ENCODE peak calls at places on chromosomes 6 and 20, in nine cellular contexts. O, C, L, T, R, Q, D, S and F are unnamed samples.
A peak's percentile ranks its signal among the peaks of the same experiment; 100 is the strongest.

GRCh38 chr6:162615016-162615717 is 112.4 kb downstream of the PRKN start:
- DNase-seq in L (no peak), S (peak; percentile 40), R (no peak), Q (no peak), O (no peak), D (peak; percentile 17), T (peak; percentile 9), C (peak; percentile 14), F (no peak)

GRCh38 chr20:3209946-3210317 is 634 bp downstream of the ITPA start:
- DNase-seq in S (peak; percentile 25), T (no peak), L (no peak), O (no peak), R (no peak), C (peak; percentile 13), Q (no peak), D (no peak), F (no peak)

GRCh38 chr6:19028201-19028600 is 641.1 kb downstream of the RNF144B start:
- DNase-seq in O (no peak), T (no peak), R (no peak), S (no peak), Q (no peak), D (no peak), C (no peak), L (no peak), F (no peak)

GRCh38 chr6:127343753-127344659 is 597 bp upstream of the ECHDC1 start:
- DNase-seq in R (no peak), O (no peak), T (peak; percentile 14), L (no peak), Q (no peak), C (peak; percentile 54), D (no peak), S (peak; percentile 61), F (peak; percentile 17)

GRCh38 chr20:34271961-34272360 is 30.7 kb downstream of the ASIP start:
- DNase-seq in Q (no peak), D (no peak), T (peak; percentile 50), R (no peak), C (peak; percentile 88), O (no peak), L (no peak), S (peak; percentile 83), F (no peak)

GRCh38 chr6:29295623-29296022 is 5.9 kb upstream of the OR14J1 start:
- DNase-seq in S (no peak), T (no peak), Q (no peak), O (no peak), L (no peak), R (no peak), D (no peak), C (no peak), F (no peak)

GRCh38 chr6:123321020-123321419 is 315.7 kb downstream of the TRDN start:
- DNase-seq in S (no peak), R (no peak), L (no peak), T (no peak), D (no peak), C (no peak), O (no peak), Q (no peak), F (no peak)

GRCh38 chr20:37333848-37334318 is 12.1 kb upstream of the SRC start:
- DNase-seq in O (no peak), D (no peak), C (no peak), L (no peak), Q (no peak), T (no peak), S (no peak), R (no peak), F (no peak)

GRCh38 chr6:119172813-119173212 is 94.3 kb upstream of the FAM184A start:
- DNase-seq in Q (no peak), R (no peak), S (peak; percentile 59), T (no peak), O (no peak), C (no peak), D (no peak), L (no peak), F (no peak)

GRCh38 chr6:143427109-143427817 is 23.2 kb downstream of the ADAT2 start:
- DNase-seq in S (peak; percentile 90), C (peak; percentile 86), T (peak; percentile 55), O (peak; percentile 42), Q (peak; percentile 64), L (peak; percentile 79), R (peak; percentile 65), D (peak; percentile 56), F (peak; percentile 51)

GRCh38 chr20:56360133-56360898 is 1.5 kb downstream of the FAM210B start:
- DNase-seq in R (no peak), O (no peak), S (no peak), Q (no peak), D (peak; percentile 20), T (no peak), L (no peak), C (no peak), F (no peak)

GRCh38 chr6:140736227-140736626 is 1361.8 kb upstream of the CITED2 start:
- DNase-seq in O (no peak), D (no peak), T (peak; percentile 71), C (peak; percentile 58), Q (no peak), L (no peak), R (no peak), S (peak; percentile 68), F (no peak)

GRCh38 chr6:121485359-121485809 is 49.9 kb downstream of the GJA1 start:
- DNase-seq in S (peak; percentile 25), T (no peak), L (no peak), D (no peak), Q (no peak), C (peak; percentile 8), R (no peak), O (no peak), F (no peak)

GRCh38 chr20:58361549-58361948 is 27.5 kb upstream of the VAPB start:
- DNase-seq in D (no peak), C (peak; percentile 38), O (no peak), Q (no peak), S (peak; percentile 65), R (no peak), T (no peak), L (no peak), F (no peak)

GRCh38 chr20:18004389-18005031 is 35.7 kb downstream of the MGME1 start:
- DNase-seq in S (peak; percentile 93), R (no peak), D (no peak), T (peak; percentile 62), C (peak; percentile 56), O (no peak), Q (no peak), L (no peak), F (no peak)

DNA sequence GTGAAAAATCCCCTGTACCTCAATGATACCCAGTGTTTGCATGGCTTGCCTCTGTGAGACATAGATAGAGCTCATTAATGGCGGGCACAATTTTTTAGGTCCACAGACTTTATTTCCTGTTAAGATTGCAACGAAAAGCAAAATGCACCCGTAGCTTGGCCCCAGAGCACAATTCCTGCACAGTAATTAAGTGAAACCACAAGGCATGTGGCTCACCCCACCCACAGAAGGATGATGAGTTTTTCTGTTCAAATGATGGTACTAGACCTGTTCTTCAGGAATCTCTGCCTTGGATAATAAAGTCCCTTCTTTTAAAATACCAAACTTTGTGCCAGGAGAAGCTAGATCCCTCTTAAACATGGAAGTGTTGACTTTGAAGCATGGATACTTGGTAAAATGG is 738.1 kb downstream of the QKI start:
- DNase-seq in R (no peak), S (no peak), L (no peak), O (no peak), D (no peak), C (no peak), T (no peak), Q (no peak), F (no peak)
- H3K4me3 ChIP-seq in R (no peak overlapping the region), S (no peak overlapping the region), L (no peak overlapping the region), O (no peak overlapping the region), D (no peak overlapping the region), C (no peak overlapping the region), T (no peak overlapping the region), Q (no peak overlapping the region), F (no peak overlapping the region)

GRCh38 chr6:15451738-15452137 is 205.9 kb downstream of the JARID2 start:
- DNase-seq in S (no peak), R (no peak), Q (no peak), C (no peak), D (no peak), T (no peak), O (no peak), L (no peak), F (no peak)
- H3K4me3 ChIP-seq in S (no peak overlapping the region), R (no peak overlapping the region), Q (no peak overlapping the region), C (no peak overlapping the region), D (no peak overlapping the region), T (no peak overlapping the region), O (no peak overlapping the region), L (no peak overlapping the region), F (no peak overlapping the region)

DNA sequence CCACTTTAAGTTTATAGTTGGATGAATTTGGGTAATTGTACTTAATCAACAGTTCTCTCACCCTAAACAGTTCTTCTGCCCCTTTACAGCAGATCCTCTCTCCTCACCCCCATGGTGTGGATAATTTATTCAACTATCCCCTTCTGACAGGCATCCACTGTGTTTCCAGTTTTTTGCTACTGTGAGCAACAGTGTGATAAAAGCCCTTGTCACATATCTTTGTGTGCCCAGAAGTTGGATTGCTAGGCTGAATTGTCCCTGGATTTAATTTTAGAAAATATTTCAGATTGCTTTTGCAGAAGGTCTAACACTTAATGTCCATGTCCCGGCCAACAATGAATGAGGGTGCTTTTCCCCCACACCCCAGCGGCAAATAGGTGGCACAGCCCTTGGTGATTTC is 30.5 kb upstream of the SCUBE3 start:
- DNase-seq in S (no peak), Q (no peak), L (no peak), C (no peak), T (no peak), D (no peak), R (no peak), O (no peak), F (no peak)
- H3K4me3 ChIP-seq in S (no peak overlapping the region), Q (no peak overlapping the region), L (no peak overlapping the region), C (no peak overlapping the region), T (no peak overlapping the region), D (no peak overlapping the region), R (no peak overlapping the region), O (no peak overlapping the region), F (no peak overlapping the region)

DNA sequence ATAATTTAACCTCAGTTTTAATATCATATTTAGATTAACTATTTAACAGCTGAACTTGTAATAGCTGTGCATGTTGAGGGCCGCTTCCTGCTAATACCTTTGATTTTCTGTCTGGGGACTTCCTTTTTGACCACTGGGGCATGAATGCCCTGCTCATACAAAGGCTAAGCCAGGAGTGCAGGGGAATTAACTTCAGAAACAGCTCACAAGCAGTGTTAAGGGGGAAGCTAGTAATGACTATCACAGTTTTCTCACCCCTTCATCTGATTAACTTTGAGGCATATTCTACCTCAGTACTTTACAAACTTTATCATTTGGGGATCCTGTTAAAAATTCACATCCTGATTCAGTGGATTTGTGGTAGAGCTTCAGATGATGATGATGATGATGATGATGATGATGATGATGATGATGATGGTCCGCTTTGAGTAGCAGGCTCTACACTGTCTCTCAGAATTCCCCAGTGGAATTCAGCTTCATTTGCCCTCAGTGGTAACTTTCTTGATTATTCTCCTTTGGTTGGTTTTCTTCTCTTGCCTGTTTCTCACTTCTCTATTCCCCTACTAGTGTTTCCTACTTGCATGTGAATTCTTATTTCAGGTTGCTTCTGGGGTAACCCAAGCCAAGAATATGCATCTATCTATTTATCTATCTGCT is 78.4 kb upstream of the TMEM170B start:
- DNase-seq in Q (no peak), L (no peak), T (no peak), D (no peak), O (no peak), S (no peak), C (no peak), R (no peak), F (no peak)
- H3K4me3 ChIP-seq in Q (no peak overlapping the region), L (no peak overlapping the region), T (no peak overlapping the region), D (no peak overlapping the region), O (no peak overlapping the region), S (no peak overlapping the region), C (no peak overlapping the region), R (no peak overlapping the region), F (no peak overlapping the region)

GRCh38 chr6:83514877-83515466 is 2.6 kb downstream of the PRSS35 start:
- DNase-seq in O (no peak), S (peak; percentile 85), C (peak; percentile 77), L (no peak), T (no peak), D (no peak), R (no peak), Q (peak; percentile 10), F (peak; percentile 51)
- H3K4me3 ChIP-seq in O (no peak overlapping the region), S (no peak overlapping the region), C (peak overlapping the region; percentile 59), L (no peak overlapping the region), T (no peak overlapping the region), D (no peak overlapping the region), R (no peak overlapping the region), Q (no peak overlapping the region), F (no peak overlapping the region)